ENCODE peak calls at places on chromosome 12, in eight cellular contexts. D, H, F, B, S, C, X and A are unnamed samples.

GRCh38 chr12:122081108-122081696 is 2.6 kb downstream of the MLXIP start:
- DNase-seq in B (no peak), X (no peak), H (no peak), S (no peak), C (no peak), F (peak; percentile 38), D (no peak), A (no peak)

GRCh38 chr12:69623970-69624369 is 13.3 kb upstream of the LRRC10 start:
- DNase-seq in H (peak; percentile 97), X (no peak), B (no peak), F (peak; percentile 90), C (peak; percentile 85), S (no peak), D (no peak), A (no peak)

GRCh38 chr12:54370218-54370730 is 6.0 kb upstream of the GPR84 start:
- DNase-seq in H (peak; percentile 80), F (peak; percentile 71), X (peak; percentile 87), D (no peak), B (peak; percentile 94), S (peak; percentile 83), C (peak; percentile 88), A (no peak)

GRCh38 chr12:96743606-96744005 is 163.5 kb upstream of the NEDD1 start:
- DNase-seq in X (no peak), S (no peak), F (peak; percentile 22), D (no peak), B (no peak), H (no peak), C (no peak), A (no peak)

GRCh38 chr12:75744607-75745256 is 233.3 kb upstream of the KRR1 start:
- DNase-seq in D (no peak), C (no peak), H (no peak), F (no peak), X (no peak), S (no peak), B (no peak), A (no peak)

GRCh38 chr12:60992087-60992486 is 1268.1 kb upstream of the USP15 start:
- DNase-seq in X (no peak), F (no peak), S (no peak), C (no peak), B (no peak), D (no peak), H (no peak), A (no peak)

GRCh38 chr12:100061814-100062213 is 77.1 kb upstream of the ANKS1B start:
- DNase-seq in H (no peak), X (no peak), S (no peak), F (no peak), D (no peak), B (no peak), C (no peak), A (no peak)

GRCh38 chr12:89349814-89350213 is 2.5 kb downstream of the DUSP6 start:
- DNase-seq in X (no peak), C (no peak), S (no peak), D (no peak), H (no peak), B (no peak), F (peak; percentile 57), A (no peak)

GRCh38 chr12:26530461-26530860 is 302.5 kb downstream of the ITPR2 start:
- DNase-seq in H (no peak), F (no peak), D (no peak), C (no peak), S (no peak), B (no peak), X (no peak), A (no peak)

GRCh38 chr12:100138048-100138907 is 4.4 kb downstream of the BLTP3B start:
- DNase-seq in X (no peak), B (no peak), F (no peak), C (no peak), H (no peak), D (no peak), S (no peak), A (no peak)

GRCh38 chr12:25236190-25236589 is 14.5 kb downstream of the KRAS start:
- DNase-seq in F (no peak), S (no peak), C (no peak), H (no peak), D (no peak), X (no peak), B (no peak), A (no peak)

DNA sequence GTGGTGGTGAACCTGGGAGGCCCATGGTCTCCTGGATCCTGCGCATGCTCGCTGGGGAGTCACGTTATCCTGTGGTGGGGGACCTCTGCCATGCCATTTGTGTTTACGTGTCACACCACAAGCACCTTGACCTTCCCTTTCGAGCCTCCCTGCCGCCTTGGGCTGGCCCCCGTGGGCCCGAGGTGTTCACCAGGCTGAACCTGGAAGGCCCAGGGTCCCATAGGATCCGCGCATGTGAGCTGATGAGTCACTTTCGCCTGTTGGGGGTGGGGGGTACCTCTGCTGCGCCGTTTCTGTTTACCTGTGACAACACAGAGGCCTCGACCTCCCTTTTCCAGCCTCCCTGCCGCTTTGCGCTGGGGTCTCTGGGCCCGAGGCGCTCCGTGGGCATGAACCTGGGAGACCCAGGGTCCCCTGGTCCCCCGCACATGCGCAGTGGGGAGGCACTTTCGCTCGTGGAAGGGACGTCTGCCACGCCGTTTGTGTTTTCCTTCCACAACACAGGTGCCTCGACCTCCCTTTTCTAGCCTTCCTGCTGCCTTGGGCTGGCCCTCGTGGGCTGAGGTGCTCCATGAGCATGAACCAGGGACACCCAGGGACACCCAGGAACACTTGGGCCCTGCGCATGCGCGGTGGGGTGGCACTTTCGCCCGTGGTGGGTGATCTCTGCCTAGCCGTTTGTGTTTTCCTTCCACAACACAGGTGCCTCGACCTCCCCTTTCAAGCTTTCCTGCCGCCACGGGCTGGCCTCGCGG is 334.1 kb downstream of the ALG10 start:
- DNase-seq in F (no peak), X (no peak), H (no peak), B (no peak), S (no peak), C (no peak), D (no peak), A (no peak)
- H3K9me3 ChIP-seq in F (no peaks in the 10 kb centered on the region), X (no peaks in the 10 kb centered on the region), H (peaks cover 100% of the 10 kb centered on the region), B (peaks cover 7% of the 10 kb centered on the region), S (peaks cover 4% of the 10 kb centered on the region), C (no peaks in the 10 kb centered on the region), D (peaks cover 100% of the 10 kb centered on the region), A (no peaks in the 10 kb centered on the region)

DNA sequence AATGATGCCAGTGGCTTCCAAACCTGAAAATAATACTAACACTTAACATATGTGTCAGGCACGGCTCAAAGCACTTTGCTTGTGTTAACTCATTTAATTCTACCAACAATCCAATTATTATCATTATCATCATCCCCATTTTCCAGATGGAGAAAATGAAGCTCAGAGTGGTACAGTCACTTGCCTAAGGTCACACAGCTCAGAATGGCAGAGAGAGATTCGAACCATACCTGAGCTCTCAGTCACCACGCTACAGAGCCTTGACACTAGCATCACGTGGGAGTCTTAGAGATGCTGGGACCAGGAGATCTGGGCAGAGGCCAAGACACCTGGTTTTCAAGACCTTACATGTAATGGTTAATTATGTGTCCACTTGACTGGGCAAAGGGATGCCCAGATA is 34.2 kb downstream of the DHX37 start:
- DNase-seq in B (no peak), S (no peak), F (no peak), H (no peak), D (no peak), C (no peak), X (no peak), A (no peak)
- H3K4me1 ChIP-seq in B (no peaks in the 10 kb centered on the region), S (no peaks in the 10 kb centered on the region), F (no peaks in the 10 kb centered on the region), H (no peaks in the 10 kb centered on the region), D (no peaks in the 10 kb centered on the region), C (no peaks in the 10 kb centered on the region), X (no peaks in the 10 kb centered on the region), A (no peaks in the 10 kb centered on the region)

GRCh38 chr12:40106202-40106533 is 287 bp upstream of the SLC2A13 start:
- DNase-seq in H (no peak), C (no peak), X (no peak), D (peak; percentile 7), B (no peak), F (no peak), S (no peak), A (no peak)

GRCh38 chr12:40105515-40106201 is at the start of gene SLC2A13:
- DNase-seq in H (peak; percentile 82), B (peak; percentile 92), X (peak; percentile 82), D (no peak), C (peak; percentile 90), F (peak; percentile 79), S (peak; percentile 73), A (no peak)

GRCh38 chr12:40104461-40105264 is 1.2 kb downstream of the SLC2A13 start:
- DNase-seq in X (no peak), B (no peak), S (no peak), C (no peak), D (no peak), H (no peak), F (peak; percentile 15), A (no peak)

GRCh38 chr12:40106655-40107054 is 774 bp upstream of the SLC2A13 start:
- DNase-seq in C (no peak), H (no peak), B (no peak), F (no peak), X (no peak), D (no peak), S (no peak), A (no peak)

GRCh38 chr12:40105265-40105514 is 691 bp downstream of the SLC2A13 start:
- DNase-seq in X (peak; percentile 53), S (peak; percentile 63), D (no peak), F (no peak), B (peak; percentile 90), H (no peak), C (no peak), A (no peak)
- H3K27ac ChIP-seq in X (peak overlapping the region; percentile 81), S (peak overlapping the region; percentile 87), D (peak overlapping the region; percentile 85), F (peak overlapping the region; percentile 87), B (peak overlapping the region; percentile 20), H (peak overlapping the region; percentile 91), C (peak overlapping the region; percentile 92), A (peak overlapping the region; percentile 87)

GRCh38 chr12:57638096-57638495 is 5.1 kb upstream of the B4GALNT1 start:
- DNase-seq in S (no peak), X (no peak), B (no peak), D (no peak), C (no peak), F (no peak), H (no peak), A (no peak)

GRCh38 chr12:57637364-57637763 is 4.4 kb upstream of the B4GALNT1 start:
- DNase-seq in S (peak; percentile 46), F (no peak), D (no peak), B (no peak), C (no peak), X (no peak), H (no peak), A (no peak)

GRCh38 chr12:57640156-57641042 is 7.4 kb upstream of the B4GALNT1 start:
- DNase-seq in H (no peak), F (no peak), X (no peak), S (no peak), B (no peak), D (no peak), C (no peak), A (no peak)

DNA sequence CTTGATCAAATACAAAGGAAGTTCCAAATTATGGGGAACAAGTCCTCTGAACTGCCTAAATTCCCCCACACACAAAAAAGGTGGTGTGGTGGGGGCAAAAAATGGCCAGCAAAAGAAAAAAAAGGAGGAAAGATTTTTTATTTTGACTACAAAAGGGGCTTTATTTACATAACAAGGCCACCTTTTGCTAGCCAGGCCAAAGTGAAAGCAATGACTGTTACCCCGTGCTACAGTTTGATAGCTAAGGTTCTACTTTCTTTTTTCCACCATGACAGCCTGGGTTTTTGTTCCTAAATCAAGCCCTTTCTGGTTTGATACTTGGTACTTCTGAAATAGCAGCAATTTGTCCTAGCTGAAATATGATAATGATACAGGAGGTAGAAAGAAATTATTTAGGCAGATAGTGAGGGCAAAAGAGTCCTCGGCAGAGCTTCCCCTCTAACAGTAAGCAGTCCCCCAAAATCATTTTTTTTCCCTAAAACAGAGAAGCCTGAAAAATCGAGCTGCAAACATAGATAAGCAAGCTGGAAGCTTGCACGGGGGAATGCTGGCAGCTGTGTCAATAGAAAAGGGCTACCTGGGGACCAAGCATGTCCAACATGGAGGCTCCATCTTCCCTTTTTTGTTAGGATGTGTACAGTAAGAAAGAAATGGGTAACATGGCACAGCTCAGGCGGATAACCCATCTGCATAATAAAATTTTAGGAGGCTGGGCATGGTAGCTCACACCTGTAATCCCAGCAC is 8.9 kb upstream of the B4GALNT1 start:
- DNase-seq in D (no peak), H (no peak), B (no peak), S (no peak), F (peak; percentile 49), X (no peak), C (no peak), A (no peak)
- H3K9me3 ChIP-seq in D (peaks cover 16% of the 10 kb centered on the region), H (peaks cover 14% of the 10 kb centered on the region), B (no peaks in the 10 kb centered on the region), S (no peaks in the 10 kb centered on the region), F (no peaks in the 10 kb centered on the region), X (no peaks in the 10 kb centered on the region), C (no peaks in the 10 kb centered on the region), A (no peaks in the 10 kb centered on the region)